ENCODE peak calls at places on chromosomes 3 and 15, in five cellular contexts. R is CD8-positive, alpha-beta memory T cell; X is A673; M is Panc1; T is CD8-positive, alpha-beta T cell. Y is an unnamed sample. For H3K36me3, the result is how much of the 10 kb centered on the place peaks cover.

GRCh38 chr3:58659051-58659675 is 7.4 kb downstream of the FAM3D start:
- DNase-seq in R (no peak), X (peak), M (no peak), T (no peak), Y (peak)

GRCh38 chr3:174329321-174329720 is 529.8 kb upstream of the NAALADL2 start:
- DNase-seq in R (no peak), X (no peak), M (no peak), T (no peak), Y (no peak)

GRCh38 chr15:35181538-35181937 is 96.4 kb upstream of the NANOGP8 start:
- DNase-seq in R (no peak), X (no peak), M (no peak), T (no peak), Y (no peak)

GRCh38 chr3:16426665-16427064 is 86.8 kb downstream of the RFTN1 start:
- DNase-seq in R (no peak), X (no peak), M (no peak), T (no peak), Y (no peak)

GRCh38 chr3:105752791-105753415 is 115.9 kb downstream of the CBLB start:
- DNase-seq in R (peak), X (no peak), M (no peak), T (peak), Y (no peak)

GRCh38 chr3:141127344-141128125 is 76.4 kb downstream of the SPSB4 start:
- DNase-seq in R (no peak), X (no peak), M (no peak), T (no peak), Y (no peak)

GRCh38 chr3:127158614-127159221 is 34.2 kb upstream of the PRR23E start:
- DNase-seq in R (no peak), X (no peak), M (no peak), T (no peak), Y (no peak)

GRCh38 chr15:31871159-31871886 is 159.0 kb upstream of the CHRNA7 start:
- DNase-seq in R (no peak), X (no peak), M (no peak), T (no peak), Y (no peak)

GRCh38 chr15:40282870-40283614 is at the start of gene ANKRD63:
- DNase-seq in R (no peak), X (peak), M (no peak), T (peak), Y (no peak)

GRCh38 chr15:99031681-99032080 is 24.1 kb upstream of the PGPEP1L start:
- DNase-seq in R (no peak), X (no peak), M (no peak), T (no peak), Y (no peak)

GRCh38 chr3:126517986-126518778 is 609 bp upstream of the UROC1 start:
- DNase-seq in R (no peak), X (no peak), M (no peak), T (no peak), Y (no peak)

GRCh38 chr3:53163459-53164387 is 2.7 kb downstream of the PRKCD start:
- DNase-seq in R (no peak), X (no peak), M (no peak), T (no peak), Y (no peak)
- H3K27ac ChIP-seq in R (no peak), X (no peak), M (no peak), T (no peak), Y (peak)

DNA sequence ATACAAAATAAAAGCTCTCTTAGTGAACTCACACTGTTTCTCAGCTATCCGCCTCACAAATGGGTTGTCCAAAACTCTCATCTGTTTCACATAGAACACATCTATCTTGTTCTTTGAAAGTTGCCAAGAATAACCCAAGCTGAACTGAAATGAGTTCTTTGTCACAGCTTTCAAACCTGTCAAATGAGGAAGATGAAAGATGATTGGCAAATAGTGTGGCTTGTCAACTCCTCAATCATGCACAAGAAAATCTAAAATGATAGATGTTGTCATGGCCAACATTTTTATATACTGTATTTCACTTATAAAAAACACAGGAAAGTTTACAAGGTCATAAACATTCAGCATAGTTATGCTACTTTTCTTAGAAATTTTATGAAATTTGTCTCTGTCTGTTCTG is 168.1 kb upstream of the OSTN start:
- DNase-seq in R (no peak), X (no peak), M (no peak), T (no peak), Y (no peak)
- H3K4me3 ChIP-seq in R (no peak), X (no peak), M (no peak), T (no peak), Y (no peak)

DNA sequence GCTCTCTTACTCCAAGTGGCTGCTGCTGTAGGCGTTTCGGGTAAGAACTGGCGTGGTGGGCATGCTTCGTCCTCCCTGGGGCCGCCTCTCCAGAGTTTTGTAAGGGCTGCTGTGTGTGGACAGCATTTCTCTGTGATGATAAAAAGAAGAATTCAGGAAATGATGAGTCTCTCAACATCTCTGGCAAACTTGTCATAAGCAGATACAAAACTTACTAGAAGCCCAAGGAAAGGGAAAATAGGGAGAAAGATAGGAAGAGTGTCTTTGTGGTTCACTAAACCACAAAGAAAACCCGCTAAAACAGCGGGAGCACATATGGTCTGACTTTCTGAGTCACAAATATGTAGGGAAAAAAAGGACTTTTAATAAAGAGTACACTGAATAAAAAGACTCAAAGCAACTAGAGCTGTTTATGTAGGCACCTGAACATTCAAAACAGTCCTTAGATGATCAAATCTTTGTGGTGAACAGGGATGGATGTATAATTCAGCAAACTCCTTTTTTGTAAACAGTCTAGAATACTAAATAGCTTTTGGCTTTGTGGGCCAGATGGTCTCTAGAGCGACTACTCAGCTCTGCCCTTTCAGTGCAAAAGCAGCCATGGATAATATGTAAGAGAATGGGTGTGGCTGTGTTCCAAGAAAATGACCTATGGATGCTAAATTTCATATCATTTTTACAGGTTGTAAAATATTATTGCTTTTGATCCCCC is 60.3 kb upstream of the LMOD3 start:
- DNase-seq in R (no peak), X (no peak), M (no peak), T (no peak), Y (no peak)
- H3K36me3 ChIP-seq in R (under half), X (under half), M (under half), T (under half), Y (under half)

DNA sequence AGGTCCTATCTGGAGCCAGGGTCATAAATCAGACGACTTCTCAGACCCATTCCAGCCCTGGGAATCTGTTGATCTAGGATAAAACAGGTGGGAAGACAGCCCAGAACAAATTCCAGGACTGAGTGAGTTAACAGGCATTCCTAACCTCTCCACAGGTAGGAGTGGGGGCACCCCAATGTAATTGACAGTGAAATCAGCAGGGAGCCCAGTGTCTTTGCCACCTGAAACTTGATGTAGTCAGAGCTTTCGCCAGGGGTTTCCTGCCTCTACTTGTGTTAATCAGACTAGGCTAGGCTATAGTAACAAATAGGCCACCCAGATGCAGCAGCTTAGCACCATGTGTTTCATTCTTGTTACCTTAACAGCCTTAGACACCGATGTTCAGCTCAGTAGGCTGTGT is 2.7 kb upstream of the HEG1 start:
- DNase-seq in R (no peak), X (no peak), M (no peak), T (no peak), Y (no peak)
- H3K27ac ChIP-seq in R (no peak), X (no peak), M (peak), T (no peak), Y (peak)

GRCh38 chr3:133673746-133674145 is 12.0 kb upstream of the TOPBP1 start:
- DNase-seq in R (no peak), X (no peak), M (no peak), T (no peak), Y (no peak)
- H3K4me3 ChIP-seq in R (no peak), X (no peak), M (no peak), T (no peak), Y (no peak)

GRCh38 chr3:56645407-56645806 is 37.7 kb downstream of the TASOR start:
- DNase-seq in R (no peak), X (no peak), M (no peak), T (no peak), Y (no peak)
- H3K36me3 ChIP-seq in R (under half), X (under half), M (under half), T (under half), Y (under half)

DNA sequence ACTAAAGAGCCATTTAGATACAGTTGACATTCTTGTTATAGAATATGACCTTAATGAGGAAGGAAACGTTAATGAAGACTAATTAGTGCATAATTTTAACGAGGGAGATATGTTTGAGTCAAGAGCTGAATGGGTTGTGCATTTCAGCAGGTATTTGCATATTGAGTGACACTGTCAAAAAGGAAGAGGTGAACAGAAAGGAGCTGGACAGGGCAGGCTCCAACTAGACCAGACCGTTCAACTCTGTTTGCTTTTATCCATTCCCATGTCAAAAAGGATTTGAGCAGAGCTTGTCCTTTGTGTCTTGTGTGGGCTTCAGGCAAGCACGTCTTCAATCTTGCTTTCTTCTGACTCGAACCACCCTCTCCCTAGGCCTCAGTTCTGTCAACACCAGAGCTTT is 40.7 kb downstream of the B3GALNT1 start:
- DNase-seq in R (no peak), X (no peak), M (no peak), T (no peak), Y (no peak)
- H3K27ac ChIP-seq in R (no peak), X (no peak), M (no peak), T (no peak), Y (no peak)

DNA sequence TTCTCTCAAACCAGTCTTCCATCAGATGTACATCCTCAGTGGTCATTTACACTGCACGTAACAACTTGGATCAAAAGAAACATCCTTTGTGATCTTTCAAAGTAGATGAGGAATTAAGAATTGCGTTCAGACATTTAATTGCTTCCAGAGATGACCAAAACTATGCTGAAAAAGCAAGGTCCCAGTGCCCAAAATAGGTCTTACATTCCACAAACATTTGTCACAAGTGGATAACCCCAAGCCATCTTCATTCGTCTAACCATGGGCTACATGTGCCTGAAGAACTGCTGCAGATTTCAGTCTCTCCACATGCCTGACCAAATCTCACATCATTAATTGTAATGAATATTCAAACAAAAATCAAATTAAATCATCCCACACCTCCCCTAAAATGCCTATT is 273.6 kb downstream of the SHOX2 start:
- DNase-seq in R (no peak), X (no peak), M (no peak), T (no peak), Y (no peak)
- H3K4me3 ChIP-seq in R (no peak), X (no peak), M (no peak), T (no peak), Y (no peak)

DNA sequence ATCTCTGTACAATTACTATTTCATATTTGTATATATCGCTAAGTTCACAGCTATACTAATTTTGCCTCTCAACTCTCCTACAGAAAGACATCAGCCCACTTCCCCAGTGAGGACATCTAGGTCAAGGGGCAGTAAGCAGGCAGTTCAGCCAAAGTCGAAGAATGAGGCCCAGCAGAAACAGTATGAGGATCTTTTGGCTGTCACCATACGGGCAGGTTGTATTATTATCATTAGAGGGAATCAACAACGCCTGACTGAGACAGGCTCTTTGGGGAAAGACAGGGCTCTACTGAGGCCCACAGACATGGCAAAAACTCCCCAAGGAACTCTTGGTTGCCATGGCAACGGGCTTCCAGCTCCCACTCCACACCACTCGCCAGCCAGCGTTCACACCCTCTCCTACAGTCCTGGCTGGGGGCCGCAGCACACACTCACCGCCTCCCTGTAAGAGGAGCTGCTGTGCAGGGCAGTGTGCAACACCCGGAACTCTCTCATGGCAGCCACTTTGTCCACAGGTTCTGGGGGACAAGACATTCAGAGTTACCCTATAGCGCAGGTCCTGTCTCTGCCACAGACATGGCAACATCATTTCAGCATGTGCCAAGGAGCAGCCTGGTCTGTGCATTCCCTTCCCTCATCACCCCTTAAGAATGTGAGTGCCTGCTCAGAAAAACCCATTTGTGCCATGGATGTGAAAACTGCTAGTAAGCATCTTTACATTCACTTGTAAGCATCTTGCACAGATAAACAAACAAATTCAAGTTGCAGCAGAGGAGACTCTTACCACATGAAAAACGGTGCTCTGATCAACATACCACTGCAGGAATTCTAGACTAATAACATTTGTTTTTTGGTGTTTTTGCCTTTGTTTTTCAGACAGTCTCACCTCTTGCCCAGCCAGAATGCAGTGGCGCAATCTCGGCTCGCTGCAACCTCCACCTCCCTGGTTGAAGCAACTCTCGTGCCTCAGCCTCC is 8.8 kb downstream of the UBL7 start:
- DNase-seq in R (no peak), X (no peak), M (no peak), T (no peak), Y (no peak)
- H3K36me3 ChIP-seq in R (half or more), X (under half), M (under half), T (under half), Y (half or more)

Y was measured in ascending aorta.